ENCODE peak calls at places on chromosome 18, in four cellular contexts. One of them, this sample, is unnamed.

GRCh38 chr18:49055787-49056186 is 105.0 kb upstream of the SMAD7 start:
- DNase-seq in AG09309: peak
- DNase-seq in IMR-90: peak
- DNase-seq in RWPE1: no peak
- DNase-seq in this sample: peak

GRCh38 chr18:2147866-2148265 is 423.4 kb downstream of the METTL4 start:
- DNase-seq in AG09309: no peak
- DNase-seq in IMR-90: no peak
- DNase-seq in RWPE1: peak
- DNase-seq in this sample: no peak

GRCh38 chr18:14935210-14935609 is 187.2 kb downstream of the ANKRD30B start:
- DNase-seq in RWPE1: no peak
- DNase-seq in IMR-90: no peak
- DNase-seq in AG09309: no peak
- DNase-seq in this sample: no peak

GRCh38 chr18:51135361-51135760 is 62.1 kb downstream of the MEX3C start:
- DNase-seq in RWPE1: peak
- DNase-seq in IMR-90: peak
- DNase-seq in AG09309: peak
- DNase-seq in this sample: no peak

GRCh38 chr18:56541340-56541739 is 97.1 kb downstream of the TXNL1 start:
- DNase-seq in RWPE1: no peak
- DNase-seq in AG09309: no peak
- DNase-seq in IMR-90: no peak
- DNase-seq in this sample: no peak

GRCh38 chr18:37533647-37534565 is 31.7 kb downstream of the CELF4 start:
- DNase-seq in AG09309: no peak
- DNase-seq in RWPE1: peak
- DNase-seq in IMR-90: no peak
- DNase-seq in this sample: no peak

GRCh38 chr18:45958730-45959129 is 8.4 kb downstream of the EPG5 start:
- DNase-seq in RWPE1: no peak
- DNase-seq in AG09309: no peak
- DNase-seq in IMR-90: peak
- DNase-seq in this sample: no peak

GRCh38 chr18:79065802-79066201 is 3.4 kb upstream of the ATP9B start:
- DNase-seq in IMR-90: no peak
- DNase-seq in AG09309: no peak
- DNase-seq in RWPE1: no peak
- DNase-seq in this sample: no peak

GRCh38 chr18:62988467-62988866 is 273.1 kb downstream of the PHLPP1 start:
- DNase-seq in AG09309: no peak
- DNase-seq in IMR-90: no peak
- DNase-seq in RWPE1: no peak
- DNase-seq in this sample: no peak

GRCh38 chr18:76131738-76132137 is 363.3 kb downstream of the ZNF516 start:
- DNase-seq in RWPE1: peak
- DNase-seq in IMR-90: no peak
- DNase-seq in AG09309: peak
- DNase-seq in this sample: no peak

GRCh38 chr18:75199327-75199726 is 9.6 kb downstream of the PTGR3 start:
- DNase-seq in RWPE1: no peak
- DNase-seq in AG09309: no peak
- DNase-seq in IMR-90: peak
- DNase-seq in this sample: no peak

GRCh38 chr18:76398899-76399612 is 96.0 kb downstream of the ZNF516 start:
- DNase-seq in AG09309: peak
- DNase-seq in RWPE1: peak
- DNase-seq in IMR-90: peak
- DNase-seq in this sample: peak

GRCh38 chr18:62128157-62128556 is 58.7 kb downstream of the PIGN start:
- DNase-seq in IMR-90: peak
- DNase-seq in RWPE1: no peak
- DNase-seq in AG09309: peak
- DNase-seq in this sample: no peak

GRCh38 chr18:36181898-36182506 is 5.3 kb upstream of the MOCOS start:
- DNase-seq in AG09309: no peak
- DNase-seq in IMR-90: no peak
- DNase-seq in RWPE1: no peak
- DNase-seq in this sample: no peak

GRCh38 chr18:32759768-32760167 is 13.1 kb downstream of the KLHL14 start:
- DNase-seq in IMR-90: no peak
- DNase-seq in RWPE1: no peak
- DNase-seq in AG09309: no peak
- DNase-seq in this sample: no peak

GRCh38 chr18:27844416-27844792 is 332.5 kb downstream of the CDH2 start:
- DNase-seq in IMR-90: peak
- DNase-seq in RWPE1: no peak
- DNase-seq in AG09309: peak
- DNase-seq in this sample: no peak

GRCh38 chr18:361941-362913 is 94.4 kb upstream of the THOC1 start:
- DNase-seq in AG09309: peak
- DNase-seq in RWPE1: no peak
- DNase-seq in IMR-90: peak
- DNase-seq in this sample: no peak

GRCh38 chr18:40159141-40160017 is 1795.7 kb upstream of the PIK3C3 start:
- DNase-seq in AG09309: no peak
- DNase-seq in RWPE1: peak
- DNase-seq in IMR-90: peak
- DNase-seq in this sample: no peak

GRCh38 chr18:41829648-41830516 is 125.2 kb upstream of the PIK3C3 start:
- DNase-seq in RWPE1: no peak
- DNase-seq in IMR-90: no peak
- DNase-seq in AG09309: no peak
- DNase-seq in this sample: no peak

GRCh38 chr18:76654536-76654935 is 159.5 kb upstream of the ZNF516 start:
- DNase-seq in IMR-90: no peak
- DNase-seq in AG09309: no peak
- DNase-seq in RWPE1: no peak
- DNase-seq in this sample: no peak

GRCh38 chr18:68482815-68483214 is 232.1 kb downstream of the TMX3 start:
- DNase-seq in IMR-90: no peak
- DNase-seq in AG09309: no peak
- DNase-seq in RWPE1: no peak
- DNase-seq in this sample: no peak

GRCh38 chr18:44041553-44042418 is 638.9 kb upstream of the SETBP1 start:
- DNase-seq in RWPE1: no peak
- DNase-seq in IMR-90: no peak
- DNase-seq in AG09309: no peak
- DNase-seq in this sample: no peak

GRCh38 chr18:3619222-3619621 is 169.2 kb downstream of the TGIF1 start:
- DNase-seq in AG09309: no peak
- DNase-seq in RWPE1: no peak
- DNase-seq in IMR-90: no peak
- DNase-seq in this sample: no peak

GRCh38 chr18:47748093-47748796 is 182.2 kb downstream of the SMAD2 start:
- DNase-seq in AG09309: no peak
- DNase-seq in RWPE1: no peak
- DNase-seq in IMR-90: no peak
- DNase-seq in this sample: no peak

GRCh38 chr18:48923746-48924580 is 26.8 kb downstream of the SMAD7 start:
- DNase-seq in RWPE1: no peak
- DNase-seq in IMR-90: peak
- DNase-seq in AG09309: no peak
- DNase-seq in this sample: peak

GRCh38 chr18:45715212-45715780 is 8.7 kb upstream of the SLC14A1 start:
- DNase-seq in IMR-90: no peak
- DNase-seq in AG09309: no peak
- DNase-seq in RWPE1: no peak
- DNase-seq in this sample: no peak

GRCh38 chr18:31444142-31444541 is 3.4 kb upstream of the DSG3 start:
- DNase-seq in IMR-90: no peak
- DNase-seq in RWPE1: no peak
- DNase-seq in AG09309: no peak
- DNase-seq in this sample: no peak

GRCh38 chr18:34795070-34795740 is 85.1 kb downstream of the DTNA start:
- DNase-seq in RWPE1: no peak
- DNase-seq in AG09309: no peak
- DNase-seq in IMR-90: no peak
- DNase-seq in this sample: no peak

GRCh38 chr18:49690307-49690706 is 123.0 kb downstream of the ACAA2 start:
- DNase-seq in IMR-90: peak
- DNase-seq in AG09309: peak
- DNase-seq in RWPE1: peak
- DNase-seq in this sample: no peak

GRCh38 chr18:60978338-60978737 is 354.9 kb upstream of the CDH20 start:
- DNase-seq in AG09309: peak
- DNase-seq in IMR-90: peak
- DNase-seq in RWPE1: peak
- DNase-seq in this sample: no peak

GRCh38 chr18:54958711-54959625 is at the start of gene CCDC68:
- DNase-seq in IMR-90: no peak
- DNase-seq in RWPE1: no peak
- DNase-seq in AG09309: no peak
- DNase-seq in this sample: no peak

GRCh38 chr18:63113899-63114565 is 205.5 kb downstream of the BCL2 start:
- DNase-seq in AG09309: no peak
- DNase-seq in RWPE1: no peak
- DNase-seq in IMR-90: no peak
- DNase-seq in this sample: no peak

GRCh38 chr18:22446325-22446724 is 28.6 kb upstream of the CTAGE1 start:
- DNase-seq in AG09309: no peak
- DNase-seq in RWPE1: no peak
- DNase-seq in IMR-90: no peak
- DNase-seq in this sample: no peak

GRCh38 chr18:22439447-22439846 is 21.7 kb upstream of the CTAGE1 start:
- DNase-seq in RWPE1: no peak
- DNase-seq in IMR-90: peak
- DNase-seq in AG09309: no peak
- DNase-seq in this sample: no peak

GRCh38 chr18:22446906-22447305 is 29.2 kb upstream of the CTAGE1 start:
- DNase-seq in AG09309: no peak
- DNase-seq in IMR-90: no peak
- DNase-seq in RWPE1: no peak
- DNase-seq in this sample: no peak

GRCh38 chr18:22441638-22442037 is 23.9 kb upstream of the CTAGE1 start:
- DNase-seq in AG09309: no peak
- DNase-seq in IMR-90: no peak
- DNase-seq in RWPE1: no peak
- DNase-seq in this sample: no peak
- TF ChIP-seq CTCF in AG09309: no peak
- TF ChIP-seq CTCF in IMR-90: no peak
- TF ChIP-seq CTCF in RWPE1: no peak
- TF ChIP-seq CTCF in this sample: peak

DNA sequence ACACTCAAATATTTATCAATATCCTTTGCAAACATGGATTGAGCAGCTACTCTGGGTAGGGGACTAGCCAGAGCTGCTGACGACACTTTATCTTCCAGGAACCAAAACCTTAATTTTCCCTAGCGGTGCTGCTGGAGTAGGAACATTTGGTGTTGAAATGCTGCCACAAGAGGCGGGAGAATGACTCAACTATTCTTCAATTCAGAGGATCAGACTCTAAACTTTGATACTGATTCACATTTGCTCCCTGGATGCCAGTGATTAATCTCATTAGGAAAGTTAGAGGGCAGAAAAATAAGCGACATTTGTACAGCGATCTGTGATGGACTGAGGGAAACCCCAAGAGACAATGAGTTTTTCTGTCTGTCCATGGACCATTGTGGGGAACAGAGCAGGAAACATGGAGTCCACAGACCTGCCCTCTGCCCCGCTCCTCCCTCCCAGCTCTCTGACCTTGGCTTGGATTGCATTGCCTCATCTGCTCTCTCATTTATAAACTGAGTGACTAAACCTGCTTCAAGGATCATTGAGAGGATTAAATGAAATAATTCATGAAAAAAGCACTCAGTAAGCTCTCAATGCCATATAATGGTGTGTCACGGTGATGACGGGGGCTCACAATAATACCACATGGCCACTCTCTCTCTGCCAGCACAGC is 12.6 kb upstream of the EPB41L3 start:
- DNase-seq in AG09309: no peak
- DNase-seq in IMR-90: peak
- DNase-seq in RWPE1: no peak
- DNase-seq in this sample: no peak
- TF ChIP-seq CTCF in AG09309: peak
- TF ChIP-seq CTCF in IMR-90: peak
- TF ChIP-seq CTCF in RWPE1: no peak
- TF ChIP-seq CTCF in this sample: no peak

GRCh38 chr18:7269903-7270302 is 39.0 kb downstream of the LRRC30 start:
- DNase-seq in AG09309: no peak
- DNase-seq in IMR-90: no peak
- DNase-seq in RWPE1: no peak
- DNase-seq in this sample: no peak

GRCh38 chr18:7273301-7273911 is 42.5 kb downstream of the LRRC30 start:
- DNase-seq in IMR-90: peak
- DNase-seq in RWPE1: peak
- DNase-seq in AG09309: peak
- DNase-seq in this sample: no peak

DNA sequence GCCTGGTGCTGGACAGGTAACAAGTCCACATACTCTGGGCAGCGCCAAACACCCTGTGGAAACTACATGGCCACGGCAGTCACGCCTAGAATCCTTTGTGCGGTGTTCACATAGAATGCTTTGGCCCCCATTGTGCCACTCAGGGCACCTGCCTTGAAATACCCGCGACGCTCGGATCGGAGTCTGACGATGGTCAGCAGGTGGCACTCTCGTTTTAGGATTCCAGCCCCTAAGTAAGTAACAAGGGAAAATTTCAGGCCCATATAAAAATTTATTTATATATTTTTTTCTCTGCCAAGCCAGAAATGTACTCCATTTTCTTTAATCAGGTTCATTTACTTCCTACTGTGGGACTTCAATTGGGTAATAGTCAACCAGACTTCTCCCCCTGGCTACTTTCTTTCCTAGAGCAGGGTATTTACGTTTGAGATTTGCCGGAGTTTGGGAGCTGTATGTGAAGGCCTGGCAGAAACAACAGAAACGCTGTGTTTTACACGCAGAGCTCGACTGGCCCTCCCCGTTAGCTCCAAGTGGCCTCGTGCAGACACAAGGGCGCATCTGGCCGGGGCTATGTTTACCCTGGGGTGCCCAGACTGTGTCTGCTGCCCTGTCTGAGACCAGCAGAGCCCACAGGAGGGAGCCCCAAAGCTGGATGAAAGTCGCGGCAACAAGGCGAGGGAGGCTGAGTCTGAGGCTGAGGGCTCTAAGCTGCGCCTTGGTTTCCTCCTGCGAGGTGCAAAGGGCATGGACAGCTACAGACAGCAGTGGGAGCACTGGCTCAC is 41.6 kb downstream of the LRRC30 start:
- DNase-seq in IMR-90: peak
- DNase-seq in AG09309: peak
- DNase-seq in RWPE1: peak
- DNase-seq in this sample: no peak
- TF ChIP-seq CTCF in IMR-90: peak
- TF ChIP-seq CTCF in AG09309: peak
- TF ChIP-seq CTCF in RWPE1: peak
- TF ChIP-seq CTCF in this sample: no peak

DNA sequence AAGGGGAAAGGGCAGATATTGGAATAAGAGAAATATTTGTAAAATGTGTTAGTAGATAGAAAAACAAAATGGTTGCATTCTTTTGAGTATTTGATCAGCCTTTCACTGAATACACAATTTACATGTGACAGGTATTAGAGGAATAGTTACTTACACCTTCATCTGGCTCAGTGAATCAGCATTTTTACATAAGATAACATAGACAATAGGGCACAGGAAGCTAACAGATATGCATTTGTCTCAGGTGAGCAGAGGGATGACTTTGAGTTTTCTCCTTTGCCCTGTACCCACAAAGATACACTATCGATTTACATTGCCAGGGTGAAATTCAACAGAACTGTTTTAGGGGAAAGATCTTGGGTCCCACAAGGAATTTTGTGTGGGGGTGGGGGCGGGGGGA is 373.1 kb upstream of the NETO1 start:
- DNase-seq in RWPE1: no peak
- DNase-seq in IMR-90: no peak
- DNase-seq in AG09309: no peak
- DNase-seq in this sample: no peak
- TF ChIP-seq CTCF in RWPE1: no peak
- TF ChIP-seq CTCF in IMR-90: no peak
- TF ChIP-seq CTCF in AG09309: no peak
- TF ChIP-seq CTCF in this sample: no peak